ENCODE peak calls at places on chromosomes 6 and 20, in five cellular contexts. Y is pancreas, K is right atrium auricular region, C is ascending aorta, M is tibial artery. G is an unnamed sample.

GRCh38 chr20:59047938-59048680 is 5.5 kb upstream of the PRELID3B start:
- DNase-seq in K (no peak), M (no peak), Y (no peak), C (no peak), G (no peak)

GRCh38 chr20:38173237-38174156 is 8.4 kb upstream of the TGM2 start:
- DNase-seq in K (peak), M (peak), C (no peak), Y (no peak), G (peak)

GRCh38 chr6:11814819-11815218 is 36.2 kb upstream of the ADTRP start:
- DNase-seq in C (no peak), Y (no peak), M (no peak), K (no peak), G (no peak)

GRCh38 chr6:8556370-8557018 is 121.1 kb upstream of the SLC35B3 start:
- DNase-seq in K (no peak), M (no peak), Y (no peak), C (no peak), G (no peak)

GRCh38 chr6:157524735-157525134 is 143.7 kb downstream of the ZDHHC14 start:
- DNase-seq in Y (no peak), C (no peak), K (no peak), M (no peak), G (no peak)

GRCh38 chr6:16712250-16712930 is 48.9 kb downstream of the ATXN1 start:
- DNase-seq in C (no peak), Y (no peak), M (no peak), K (no peak), G (no peak)

GRCh38 chr6:26309731-26310142 is 55.3 kb upstream of the BTN3A2 start:
- DNase-seq in K (no peak), C (no peak), Y (no peak), M (no peak), G (no peak)

GRCh38 chr6:133251688-133252087 is 10.5 kb downstream of the EYA4 start:
- DNase-seq in Y (no peak), C (no peak), K (no peak), M (no peak), G (no peak)

GRCh38 chr6:6317825-6318733 is 2.4 kb downstream of the F13A1 start:
- DNase-seq in Y (no peak), M (no peak), K (no peak), C (no peak), G (no peak)

GRCh38 chr20:17643531-17644188 is 38.4 kb downstream of the RRBP1 start:
- DNase-seq in Y (peak), M (no peak), C (no peak), K (no peak), G (no peak)

GRCh38 chr6:100447900-100448700 is 16.6 kb downstream of the SIM1 start:
- DNase-seq in C (no peak), Y (no peak), K (no peak), M (no peak), G (no peak)

GRCh38 chr6:7108196-7108963 is 619 bp downstream of the RREB1 start:
- DNase-seq in C (no peak), Y (peak), K (no peak), M (peak), G (no peak)

GRCh38 chr6:116034327-116034726 is 26.4 kb downstream of the FRK start:
- DNase-seq in K (no peak), M (no peak), Y (no peak), C (no peak), G (no peak)

GRCh38 chr6:28269492-28269891 is 2.5 kb downstream of the ZSCAN26 start:
- DNase-seq in K (no peak), Y (no peak), M (no peak), C (no peak), G (no peak)

GRCh38 chr6:8993111-8993510 is 557.8 kb upstream of the SLC35B3 start:
- DNase-seq in K (no peak), C (no peak), M (no peak), Y (no peak), G (no peak)

GRCh38 chr20:3074812-3075211 is 3.4 kb downstream of the OXT start:
- DNase-seq in Y (no peak), M (no peak), K (no peak), C (no peak), G (no peak)

GRCh38 chr6:83221886-83222479 is 28.8 kb downstream of the RWDD2A start:
- DNase-seq in C (no peak), M (no peak), Y (no peak), K (no peak), G (no peak)

GRCh38 chr6:11596640-11597237 is 59.2 kb downstream of the TMEM170B start:
- DNase-seq in K (peak), Y (no peak), M (no peak), C (no peak), G (no peak)

GRCh38 chr6:154841109-154841508 is 107.9 kb downstream of the SCAF8 start:
- DNase-seq in K (no peak), C (no peak), M (no peak), Y (no peak), G (no peak)

GRCh38 chr20:2986466-2986865 is 57.0 kb upstream of the GNRH2 start:
- DNase-seq in C (no peak), Y (no peak), K (no peak), M (no peak), G (no peak)

GRCh38 chr6:158037021-158037420 is 55.4 kb downstream of the SYNJ2 start:
- DNase-seq in K (no peak), C (no peak), M (no peak), Y (no peak), G (no peak)

GRCh38 chr6:68778356-68779020 is 143.4 kb downstream of the ADGRB3 start:
- DNase-seq in Y (no peak), M (no peak), K (no peak), C (no peak), G (no peak)

GRCh38 chr6:90098025-90098474 is 198.6 kb downstream of the BACH2 start:
- DNase-seq in M (peak), K (peak), Y (no peak), C (peak), G (peak)
- TF ChIP-seq CTCF in M (peak), K (peak), Y (no peak), C (peak), G (no peak)

GRCh38 chr20:34072076-34072475 is 40.0 kb downstream of the EIF2S2 start:
- DNase-seq in M (no peak), C (no peak), Y (no peak), K (no peak), G (no peak)

GRCh38 chr20:34072778-34073177 is 39.3 kb downstream of the EIF2S2 start:
- DNase-seq in M (no peak), Y (no peak), K (no peak), C (no peak), G (no peak)

GRCh38 chr20:34068001-34068400 is 44.0 kb downstream of the EIF2S2 start:
- DNase-seq in K (no peak), M (no peak), Y (no peak), C (no peak), G (no peak)

GRCh38 chr20:34069341-34070078 is 42.5 kb downstream of the EIF2S2 start:
- DNase-seq in C (no peak), Y (peak), M (peak), K (peak), G (peak)

DNA sequence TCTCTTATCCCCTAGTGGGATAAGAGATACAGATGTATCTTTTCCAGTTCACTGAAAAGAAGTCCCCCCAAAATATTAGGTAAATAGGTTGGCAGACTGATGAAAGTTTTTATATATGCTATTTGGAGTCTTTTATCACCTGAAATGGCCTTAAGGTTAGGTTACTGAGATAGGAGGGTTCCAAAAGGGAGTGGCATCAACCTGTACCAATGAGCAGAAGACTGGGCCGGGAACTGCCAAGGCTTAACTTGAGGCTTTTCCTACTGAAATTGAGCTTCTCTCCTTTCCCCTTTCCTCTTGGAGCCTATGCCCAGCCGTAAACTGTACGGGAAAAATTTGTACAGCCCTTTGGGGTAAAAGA is 42.0 kb downstream of the EIF2S2 start:
- DNase-seq in Y (no peak), M (no peak), K (no peak), C (no peak), G (no peak)
- TF ChIP-seq CTCF in Y (no peak), M (no peak), K (no peak), C (no peak), G (no peak)

GRCh38 chr6:137162692-137163303 is 10.6 kb downstream of the IL22RA2 start:
- DNase-seq in Y (no peak), K (no peak), C (no peak), M (no peak), G (no peak)

GRCh38 chr6:137163732-137164318 is 9.6 kb downstream of the IL22RA2 start:
- DNase-seq in Y (no peak), M (no peak), C (no peak), K (no peak), G (no peak)

GRCh38 chr6:137167702-137168377 is 5.6 kb downstream of the IL22RA2 start:
- DNase-seq in C (no peak), Y (no peak), K (no peak), M (no peak), G (no peak)

GRCh38 chr6:137166247-137167098 is 7.0 kb downstream of the IL22RA2 start:
- DNase-seq in Y (no peak), C (no peak), M (no peak), K (no peak), G (no peak)

GRCh38 chr6:137165375-137166246 is 7.8 kb downstream of the IL22RA2 start:
- DNase-seq in C (no peak), M (no peak), K (no peak), Y (peak), G (no peak)
- TF ChIP-seq CTCF in C (no peak), M (no peak), K (no peak), Y (no peak), G (no peak)

GRCh38 chr6:14263881-14264424 is 146.4 kb downstream of the CD83 start:
- DNase-seq in M (no peak), C (no peak), K (no peak), Y (no peak), G (no peak)

GRCh38 chr6:14266266-14266665 is 148.7 kb downstream of the CD83 start:
- DNase-seq in K (no peak), Y (no peak), M (no peak), C (no peak), G (no peak)

GRCh38 chr6:14269434-14269833 is 151.9 kb downstream of the CD83 start:
- DNase-seq in C (no peak), K (no peak), Y (no peak), M (no peak), G (no peak)

GRCh38 chr6:14267885-14268660 is 150.5 kb downstream of the CD83 start:
- DNase-seq in K (no peak), C (no peak), Y (no peak), M (no peak), G (no peak)

DNA sequence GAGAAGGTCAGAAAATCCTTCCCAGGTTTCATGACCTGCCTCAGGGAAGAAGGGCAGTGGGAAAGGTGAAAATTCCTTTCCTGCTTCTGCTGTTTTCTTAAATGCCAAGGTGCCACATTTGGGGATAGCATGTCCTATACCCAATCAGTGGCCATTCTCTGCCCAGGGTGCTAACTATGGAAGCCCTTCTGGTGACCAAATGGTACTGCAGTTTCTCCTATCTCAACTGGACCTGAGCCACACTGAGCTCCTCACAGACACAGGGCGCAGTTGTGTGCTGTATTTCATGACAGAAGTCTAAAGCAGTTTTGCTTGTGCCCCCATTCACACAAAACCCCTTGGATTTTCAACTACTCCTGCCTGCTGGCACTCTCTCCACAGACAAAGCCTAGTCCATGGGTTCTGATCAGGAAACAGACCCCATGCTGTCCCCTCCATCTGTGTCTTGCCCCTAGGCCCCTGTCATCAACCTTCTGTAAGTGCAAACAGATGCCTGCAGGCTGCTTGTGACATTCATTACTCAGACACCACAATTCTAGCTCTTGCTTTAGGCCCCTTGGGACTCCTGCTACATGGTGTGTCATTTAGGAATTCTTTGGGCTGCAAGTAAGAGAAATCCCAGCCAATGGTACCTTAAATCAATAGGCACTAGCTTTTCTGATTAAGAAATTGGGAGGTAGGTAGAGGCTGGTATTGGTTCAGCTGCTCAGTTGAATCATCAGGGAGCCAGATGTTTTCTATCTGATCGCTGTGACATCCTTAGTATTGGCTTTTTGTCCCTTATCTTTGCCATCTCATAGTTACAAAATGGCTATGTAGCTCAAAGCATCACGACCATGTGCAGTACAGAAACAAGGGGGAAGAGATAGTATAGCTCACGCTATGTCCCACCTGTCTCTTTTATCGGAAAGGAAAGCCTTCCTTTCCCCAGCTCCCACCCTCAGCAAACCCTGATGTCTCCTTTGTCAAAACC is 147.8 kb downstream of the CD83 start:
- DNase-seq in Y (no peak), C (no peak), K (no peak), M (no peak), G (no peak)
- TF ChIP-seq CTCF in Y (no peak), C (no peak), K (no peak), M (no peak), G (no peak)